ENCODE peak calls at places on chromosomes 4 and X, in four cellular contexts. J, H, R and X are unnamed samples.

GRCh38 chrX:123408856-123409737 is 225.0 kb downstream of the GRIA3 start:
- DNase-seq in J (no peak), R (no peak), H (no peak), X (no peak)

GRCh38 chr4:88522702-88523324 is 763 bp downstream of the PYURF start:
- DNase-seq in R (no peak), H (peak; percentile 62), J (peak; percentile 9), X (peak; percentile 49)

GRCh38 chrX:135740683-135741149 is 27.3 kb downstream of the CT45A3 start:
- DNase-seq in H (no peak), R (peak; percentile 25), J (peak; percentile 49), X (peak; percentile 40)

GRCh38 chr4:26525136-26525535 is 34.9 kb upstream of the CCKAR start:
- DNase-seq in H (no peak), R (no peak), J (no peak), X (no peak)

GRCh38 chr4:74805601-74806000 is 11.3 kb upstream of the BTC start:
- DNase-seq in J (no peak), H (no peak), R (no peak), X (no peak)

GRCh38 chr4:10116625-10117423 is at the start of gene WDR1:
- DNase-seq in R (peak; percentile 84), J (peak; percentile 96), H (peak; percentile 93), X (peak; percentile 91)

GRCh38 chrX:85993539-85994197 is 53.7 kb downstream of the CHM start:
- DNase-seq in R (no peak), H (no peak), J (no peak), X (no peak)

GRCh38 chr4:133152330-133152791 is 3.3 kb downstream of the PCDH10 start:
- DNase-seq in H (no peak), R (no peak), J (no peak), X (no peak)

GRCh38 chrX:45479835-45480422 is 279.3 kb upstream of the DIPK2B start:
- DNase-seq in J (no peak), R (no peak), H (no peak), X (no peak)

GRCh38 chr4:82551734-82552133 is 10.1 kb downstream of the TMEM150C start:
- DNase-seq in H (no peak), J (no peak), R (no peak), X (no peak)

GRCh38 chr4:115126487-115126886 is 13.1 kb upstream of the NDST4 start:
- DNase-seq in R (no peak), H (no peak), J (no peak), X (no peak)

GRCh38 chr4:25950476-25951389 is 36.7 kb downstream of the SMIM20 start:
- DNase-seq in H (peak; percentile 85), R (no peak), J (no peak), X (no peak)

GRCh38 chr4:23929248-23929647 is 39.4 kb upstream of the PPARGC1A start:
- DNase-seq in J (no peak), R (no peak), H (no peak), X (no peak)

GRCh38 chr4:169271692-169272007 is 894 bp upstream of the SH3RF1 start:
- DNase-seq in H (no peak), J (no peak), R (no peak), X (no peak)